ENCODE peak calls at places on chromosome 1, in eight cellular contexts. One of them, this sample, is unnamed.

GRCh38 chr1:181485276-181486097 is 2.2 kb downstream of the CACNA1E start:
- DNase-seq in A549: no peak
- DNase-seq in right lobe of liver: no peak
- DNase-seq in lower leg skin: no peak
- DNase-seq in esophagus squamous epithelium: no peak
- DNase-seq in body of pancreas: peak; percentile 20
- DNase-seq in uterus: no peak
- DNase-seq in spleen: peak; percentile 85
- DNase-seq in this sample: no peak

GRCh38 chr1:186195377-186195931 is 179.6 kb downstream of the TPR start:
- DNase-seq in right lobe of liver: no peak
- DNase-seq in uterus: no peak
- DNase-seq in esophagus squamous epithelium: no peak
- DNase-seq in A549: no peak
- DNase-seq in body of pancreas: no peak
- DNase-seq in lower leg skin: no peak
- DNase-seq in spleen: no peak
- DNase-seq in this sample: no peak

GRCh38 chr1:190578015-190578414 is 100.4 kb upstream of the BRINP3 start:
- DNase-seq in uterus: no peak
- DNase-seq in esophagus squamous epithelium: no peak
- DNase-seq in body of pancreas: no peak
- DNase-seq in right lobe of liver: no peak
- DNase-seq in spleen: no peak
- DNase-seq in A549: no peak
- DNase-seq in lower leg skin: no peak
- DNase-seq in this sample: no peak

GRCh38 chr1:239719642-239720258 is 333.4 kb downstream of the CHRM3 start:
- DNase-seq in spleen: no peak
- DNase-seq in A549: no peak
- DNase-seq in right lobe of liver: no peak
- DNase-seq in body of pancreas: no peak
- DNase-seq in uterus: no peak
- DNase-seq in lower leg skin: no peak
- DNase-seq in esophagus squamous epithelium: no peak
- DNase-seq in this sample: no peak

GRCh38 chr1:201608635-201609395 is 69.9 kb downstream of the NAV1 start:
- DNase-seq in body of pancreas: no peak
- DNase-seq in esophagus squamous epithelium: no peak
- DNase-seq in uterus: peak; percentile 52
- DNase-seq in A549: no peak
- DNase-seq in lower leg skin: no peak
- DNase-seq in spleen: no peak
- DNase-seq in right lobe of liver: no peak
- DNase-seq in this sample: no peak

GRCh38 chr1:62991152-62991551 is 207.2 kb downstream of the ATG4C start:
- DNase-seq in spleen: no peak
- DNase-seq in body of pancreas: no peak
- DNase-seq in uterus: no peak
- DNase-seq in esophagus squamous epithelium: no peak
- DNase-seq in right lobe of liver: no peak
- DNase-seq in A549: no peak
- DNase-seq in lower leg skin: no peak
- DNase-seq in this sample: no peak

GRCh38 chr1:217425528-217425927 is 205.4 kb downstream of the GPATCH2 start:
- DNase-seq in uterus: no peak
- DNase-seq in right lobe of liver: no peak
- DNase-seq in spleen: no peak
- DNase-seq in esophagus squamous epithelium: no peak
- DNase-seq in body of pancreas: no peak
- DNase-seq in A549: no peak
- DNase-seq in lower leg skin: no peak
- DNase-seq in this sample: no peak

GRCh38 chr1:47438321-47439150 is 692 bp downstream of the FOXD2 start:
- DNase-seq in A549: no peak
- DNase-seq in esophagus squamous epithelium: no peak
- DNase-seq in spleen: peak; percentile 83
- DNase-seq in lower leg skin: peak; percentile 87
- DNase-seq in body of pancreas: no peak
- DNase-seq in right lobe of liver: peak; percentile 57
- DNase-seq in uterus: no peak
- DNase-seq in this sample: no peak

GRCh38 chr1:244941121-244941520 is 76.8 kb upstream of the HNRNPU start:
- DNase-seq in right lobe of liver: no peak
- DNase-seq in uterus: no peak
- DNase-seq in A549: no peak
- DNase-seq in esophagus squamous epithelium: no peak
- DNase-seq in lower leg skin: no peak
- DNase-seq in body of pancreas: no peak
- DNase-seq in spleen: no peak
- DNase-seq in this sample: no peak

GRCh38 chr1:241647658-241648057 is 4.4 kb upstream of the WDR64 start:
- DNase-seq in uterus: no peak
- DNase-seq in A549: no peak
- DNase-seq in right lobe of liver: no peak
- DNase-seq in lower leg skin: no peak
- DNase-seq in esophagus squamous epithelium: no peak
- DNase-seq in spleen: no peak
- DNase-seq in body of pancreas: no peak
- DNase-seq in this sample: no peak

GRCh38 chr1:22662318-22662717 is 9.3 kb downstream of the C1QB start:
- DNase-seq in right lobe of liver: no peak
- DNase-seq in uterus: no peak
- DNase-seq in spleen: no peak
- DNase-seq in lower leg skin: no peak
- DNase-seq in esophagus squamous epithelium: no peak
- DNase-seq in A549: peak; percentile 24
- DNase-seq in body of pancreas: no peak
- DNase-seq in this sample: no peak

GRCh38 chr1:16243936-16244649 is 7.1 kb upstream of the CPLANE2 start:
- DNase-seq in lower leg skin: peak; percentile 95
- DNase-seq in uterus: peak; percentile 83
- DNase-seq in A549: peak; percentile 73
- DNase-seq in esophagus squamous epithelium: no peak
- DNase-seq in spleen: no peak
- DNase-seq in body of pancreas: peak; percentile 90
- DNase-seq in right lobe of liver: peak; percentile 72
- DNase-seq in this sample: peak; percentile 88

GRCh38 chr1:154352581-154353459 is 27.5 kb downstream of the ATP8B2 start:
- DNase-seq in spleen: peak; percentile 83
- DNase-seq in esophagus squamous epithelium: no peak
- DNase-seq in body of pancreas: peak; percentile 59
- DNase-seq in lower leg skin: peak; percentile 90
- DNase-seq in uterus: peak; percentile 38
- DNase-seq in right lobe of liver: peak; percentile 73
- DNase-seq in A549: no peak
- DNase-seq in this sample: no peak

GRCh38 chr1:229582011-229582694 is 23.6 kb upstream of the ABCB10 start:
- DNase-seq in A549: no peak
- DNase-seq in uterus: no peak
- DNase-seq in esophagus squamous epithelium: no peak
- DNase-seq in body of pancreas: peak; percentile 43
- DNase-seq in spleen: peak; percentile 74
- DNase-seq in lower leg skin: no peak
- DNase-seq in right lobe of liver: no peak
- DNase-seq in this sample: no peak

GRCh38 chr1:108962681-108963051 is 618 bp downstream of the CLCC1 start:
- DNase-seq in spleen: peak; percentile 85
- DNase-seq in body of pancreas: peak; percentile 56
- DNase-seq in lower leg skin: no peak
- DNase-seq in esophagus squamous epithelium: no peak
- DNase-seq in right lobe of liver: no peak
- DNase-seq in A549: no peak
- DNase-seq in uterus: peak; percentile 21
- DNase-seq in this sample: peak; percentile 68
- TF ChIP-seq CTCF in spleen: no peak
- TF ChIP-seq CTCF in body of pancreas: no peak
- TF ChIP-seq CTCF in lower leg skin: no peak
- TF ChIP-seq CTCF in esophagus squamous epithelium: no peak
- TF ChIP-seq CTCF in right lobe of liver: no peak
- TF ChIP-seq CTCF in A549: no peak
- TF ChIP-seq CTCF in uterus: no peak
- TF ChIP-seq CTCF in this sample: no peak

DNA sequence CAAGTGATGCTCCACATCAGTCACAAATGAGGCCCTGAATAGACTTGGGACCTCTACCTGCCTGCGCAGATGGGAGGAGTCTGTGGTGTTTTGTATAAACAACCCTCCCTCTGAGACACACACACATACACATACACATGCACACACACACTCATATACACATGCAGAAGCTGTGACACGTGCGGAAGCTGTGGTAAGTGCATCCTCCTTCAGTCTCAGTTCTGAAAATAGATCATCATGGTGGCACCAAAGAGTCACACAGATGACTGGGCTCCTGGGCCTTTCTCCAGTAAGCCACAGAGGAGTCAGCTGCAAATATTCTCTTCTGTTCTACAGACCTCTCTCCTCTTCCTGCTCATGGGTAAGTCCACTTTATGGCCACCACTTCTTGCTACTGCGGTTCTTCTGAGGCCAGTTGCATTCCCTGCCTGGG is at the start of gene LY9:
- DNase-seq in lower leg skin: no peak
- DNase-seq in right lobe of liver: no peak
- DNase-seq in uterus: no peak
- DNase-seq in esophagus squamous epithelium: peak; percentile 31
- DNase-seq in body of pancreas: no peak
- DNase-seq in spleen: peak; percentile 91
- DNase-seq in A549: no peak
- DNase-seq in this sample: no peak
- TF ChIP-seq POLR2A in lower leg skin: no peak
- TF ChIP-seq POLR2A in right lobe of liver: peak; percentile 19
- TF ChIP-seq POLR2A in uterus: no peak
- TF ChIP-seq POLR2A in esophagus squamous epithelium: no peak
- TF ChIP-seq POLR2A in body of pancreas: no peak
- TF ChIP-seq POLR2A in spleen: peak; percentile 72
- TF ChIP-seq POLR2A in A549: no peak
- TF ChIP-seq POLR2A in this sample: no peak

DNA sequence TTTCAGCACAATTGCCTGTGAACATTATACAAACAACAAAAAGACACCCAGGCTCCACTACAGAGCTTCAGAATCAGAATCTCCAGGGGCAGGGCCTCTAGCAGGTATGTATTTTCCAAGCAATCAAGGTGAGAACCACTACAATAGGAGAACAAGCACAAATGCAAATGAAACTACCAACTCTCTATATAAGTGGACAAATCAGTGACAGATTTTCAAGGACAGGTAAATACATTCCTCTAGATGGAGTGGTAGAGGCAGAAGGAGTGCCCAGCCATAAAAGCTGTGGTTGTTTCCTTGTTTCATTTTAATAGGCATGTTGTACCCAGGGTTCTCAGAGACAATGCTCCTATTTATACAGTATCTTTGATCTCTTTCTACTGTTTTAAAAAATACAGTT is 20.1 kb upstream of the CCDC17 start:
- DNase-seq in lower leg skin: no peak
- DNase-seq in spleen: no peak
- DNase-seq in A549: no peak
- DNase-seq in right lobe of liver: no peak
- DNase-seq in uterus: no peak
- DNase-seq in esophagus squamous epithelium: no peak
- DNase-seq in body of pancreas: no peak
- DNase-seq in this sample: no peak
- TF ChIP-seq CTCF in lower leg skin: no peak
- TF ChIP-seq CTCF in spleen: no peak
- TF ChIP-seq CTCF in A549: peak; percentile 15
- TF ChIP-seq CTCF in right lobe of liver: peak; percentile 34
- TF ChIP-seq CTCF in uterus: no peak
- TF ChIP-seq CTCF in esophagus squamous epithelium: no peak
- TF ChIP-seq CTCF in body of pancreas: peak; percentile 36
- TF ChIP-seq CTCF in this sample: no peak

DNA sequence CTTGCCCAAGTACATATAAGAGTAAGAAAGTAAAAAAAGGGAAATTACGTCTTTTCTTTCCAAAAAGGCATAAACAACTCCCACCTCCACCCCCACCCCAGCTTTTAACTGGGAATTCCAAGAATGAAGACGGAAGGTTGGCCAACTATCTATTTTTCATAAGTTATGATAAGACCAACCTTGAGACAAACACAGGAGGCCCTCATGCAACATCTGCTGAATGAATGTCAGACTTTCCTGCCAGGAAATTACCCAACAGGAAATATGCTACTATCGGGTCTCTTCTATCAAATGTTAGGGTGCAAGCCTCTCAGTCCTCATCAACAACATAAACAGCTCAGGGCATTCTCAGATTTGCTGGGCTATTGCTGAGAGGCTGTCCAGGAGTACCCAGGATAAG is 1.9 kb downstream of the BSDC1 start:
- DNase-seq in lower leg skin: no peak
- DNase-seq in uterus: no peak
- DNase-seq in body of pancreas: no peak
- DNase-seq in esophagus squamous epithelium: no peak
- DNase-seq in right lobe of liver: no peak
- DNase-seq in A549: no peak
- DNase-seq in spleen: no peak
- DNase-seq in this sample: no peak
- TF ChIP-seq POLR2A in lower leg skin: no peak
- TF ChIP-seq POLR2A in uterus: no peak
- TF ChIP-seq POLR2A in body of pancreas: no peak
- TF ChIP-seq POLR2A in esophagus squamous epithelium: no peak
- TF ChIP-seq POLR2A in right lobe of liver: no peak
- TF ChIP-seq POLR2A in A549: no peak
- TF ChIP-seq POLR2A in spleen: no peak
- TF ChIP-seq POLR2A in this sample: no peak

GRCh38 chr1:19963636-19964035 is 15.8 kb downstream of the PLA2G2A start:
- DNase-seq in A549: no peak
- DNase-seq in body of pancreas: no peak
- DNase-seq in esophagus squamous epithelium: no peak
- DNase-seq in lower leg skin: peak; percentile 15
- DNase-seq in right lobe of liver: no peak
- DNase-seq in uterus: no peak
- DNase-seq in spleen: no peak
- DNase-seq in this sample: no peak

GRCh38 chr1:19960621-19961020 is 18.8 kb downstream of the PLA2G2A start:
- DNase-seq in A549: no peak
- DNase-seq in body of pancreas: no peak
- DNase-seq in spleen: no peak
- DNase-seq in esophagus squamous epithelium: no peak
- DNase-seq in uterus: no peak
- DNase-seq in right lobe of liver: no peak
- DNase-seq in lower leg skin: peak; percentile 21
- DNase-seq in this sample: no peak

GRCh38 chr1:19954059-19954458 is 25.4 kb downstream of the PLA2G2A start:
- DNase-seq in right lobe of liver: no peak
- DNase-seq in lower leg skin: no peak
- DNase-seq in spleen: no peak
- DNase-seq in esophagus squamous epithelium: no peak
- DNase-seq in A549: no peak
- DNase-seq in uterus: no peak
- DNase-seq in body of pancreas: no peak
- DNase-seq in this sample: no peak

GRCh38 chr1:19955529-19956170 is 23.8 kb downstream of the PLA2G2A start:
- DNase-seq in uterus: no peak
- DNase-seq in esophagus squamous epithelium: no peak
- DNase-seq in A549: no peak
- DNase-seq in lower leg skin: peak; percentile 68
- DNase-seq in right lobe of liver: no peak
- DNase-seq in spleen: no peak
- DNase-seq in body of pancreas: no peak
- DNase-seq in this sample: no peak

DNA sequence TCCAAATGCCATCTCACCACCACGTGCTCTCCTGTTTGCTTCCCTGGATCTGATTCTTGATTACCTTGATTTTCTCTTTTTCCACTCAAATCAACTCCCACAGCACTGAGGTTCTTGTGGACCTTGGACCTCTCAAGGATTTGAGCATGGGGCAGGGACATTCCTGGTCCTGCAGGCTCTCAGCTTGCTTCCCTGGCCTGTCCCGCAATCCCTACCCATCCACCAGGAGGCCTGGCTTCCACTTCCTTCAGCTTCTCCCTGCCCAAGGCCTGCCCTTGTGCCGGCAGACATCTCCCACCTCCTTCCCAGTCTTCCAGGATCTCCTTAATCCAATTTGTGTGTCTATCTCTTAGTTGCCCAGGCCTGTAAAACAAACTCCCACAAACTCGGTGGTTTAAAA is 21.6 kb downstream of the PLA2G2A start:
- DNase-seq in A549: peak; percentile 5
- DNase-seq in right lobe of liver: no peak
- DNase-seq in spleen: no peak
- DNase-seq in lower leg skin: no peak
- DNase-seq in uterus: no peak
- DNase-seq in body of pancreas: no peak
- DNase-seq in esophagus squamous epithelium: no peak
- DNase-seq in this sample: no peak
- TF ChIP-seq CTCF in A549: no peak
- TF ChIP-seq CTCF in right lobe of liver: no peak
- TF ChIP-seq CTCF in spleen: no peak
- TF ChIP-seq CTCF in lower leg skin: no peak
- TF ChIP-seq CTCF in uterus: no peak
- TF ChIP-seq CTCF in body of pancreas: no peak
- TF ChIP-seq CTCF in esophagus squamous epithelium: no peak
- TF ChIP-seq CTCF in this sample: no peak

This sample was measured in suprapubic skin.